ENCODE peak calls at places on chromosomes 7 and 10, in six cellular contexts. X, C, L, R, H and I are unnamed samples.

GRCh38 chr7:71120096-71120495 is 11.8 kb upstream of the GALNT17 start:
- DNase-seq in X (no peak), C (no peak), L (no peak), R (no peak), H (no peak), I (no peak)

GRCh38 chr7:42735081-42735480 is 176.8 kb downstream of the C7orf25 start:
- DNase-seq in X (no peak), C (no peak), L (no peak), R (no peak), H (no peak), I (no peak)

GRCh38 chr7:98329974-98330373 is 48.5 kb downstream of the BRI3 start:
- DNase-seq in X (peak), C (no peak), L (no peak), R (no peak), H (no peak), I (no peak)

GRCh38 chr7:34523233-34523918 is 134.6 kb upstream of the NPSR1 start:
- DNase-seq in X (peak), C (no peak), L (no peak), R (no peak), H (no peak), I (no peak)

GRCh38 chr10:99527526-99528255 is 5.1 kb upstream of the NKX2-3 start:
- DNase-seq in X (peak), C (no peak), L (no peak), R (peak), H (peak), I (no peak)

GRCh38 chr7:99357701-99358490 is 16.6 kb upstream of the ARPC1B start:
- DNase-seq in X (no peak), C (no peak), L (no peak), R (no peak), H (no peak), I (peak)

GRCh38 chr10:18607503-18607902 is 43.9 kb downstream of the NSUN6 start:
- DNase-seq in X (peak), C (no peak), L (peak), R (no peak), H (no peak), I (no peak)

GRCh38 chr10:118725784-118726507 is 28.8 kb downstream of the CACUL1 start:
- DNase-seq in X (no peak), C (no peak), L (no peak), R (no peak), H (no peak), I (no peak)

GRCh38 chr10:16663472-16663871 is 141.8 kb upstream of the C1QL3 start:
- DNase-seq in X (no peak), C (no peak), L (no peak), R (no peak), H (no peak), I (no peak)

GRCh38 chr7:48140001-48140681 is 31.1 kb upstream of the ABCA13 start:
- DNase-seq in X (peak), C (no peak), L (no peak), R (no peak), H (no peak), I (no peak)

GRCh38 chr7:88243345-88243909 is 23.6 kb upstream of the SRI start:
- DNase-seq in X (peak), C (no peak), L (no peak), R (peak), H (peak), I (no peak)

GRCh38 chr7:65307651-65308299 is 65.9 kb upstream of the ZNF92 start:
- DNase-seq in X (peak), C (peak), L (peak), R (peak), H (peak), I (no peak)

GRCh38 chr7:151352512-151352911 is 10.9 kb downstream of the NUB1 start:
- DNase-seq in X (no peak), C (no peak), L (no peak), R (no peak), H (no peak), I (no peak)

GRCh38 chr7:43511029-43511428 is 71.9 kb upstream of the STK17A start:
- DNase-seq in X (no peak), C (no peak), L (no peak), R (peak), H (no peak), I (no peak)

GRCh38 chr7:2633538-2634264 is 1.9 kb downstream of the TTYH3 start:
- DNase-seq in X (peak), C (no peak), L (no peak), R (no peak), H (no peak), I (no peak)

GRCh38 chr7:115475206-115475605 is 553.3 kb downstream of the MDFIC start:
- DNase-seq in X (no peak), C (no peak), L (no peak), R (no peak), H (no peak), I (no peak)

GRCh38 chr10:16891375-16892313 is 74.4 kb upstream of the RSU1 start:
- DNase-seq in X (peak), C (peak), L (peak), R (peak), H (no peak), I (no peak)

GRCh38 chr7:128863433-128863989 is 855 bp downstream of the ATP6V1F start:
- DNase-seq in X (peak), C (peak), L (no peak), R (peak), H (peak), I (no peak)

GRCh38 chr10:86684305-86684704 is 16.0 kb downstream of the LDB3 start:
- DNase-seq in X (no peak), C (peak), L (no peak), R (peak), H (no peak), I (no peak)

GRCh38 chr10:49220679-49221078 is 32.5 kb upstream of the TMEM273 start:
- DNase-seq in X (no peak), C (no peak), L (no peak), R (no peak), H (no peak), I (no peak)

GRCh38 chr7:36154255-36155212 is 1.5 kb downstream of the EEPD1 start:
- DNase-seq in X (no peak), C (no peak), L (no peak), R (no peak), H (no peak), I (no peak)
- TF ChIP-seq CTCF in X (no peak), C (no peak), L (no peak), R (no peak), H (no peak), I (no peak)

GRCh38 chr7:132941905-132942304 is 140.0 kb downstream of the CHCHD3 start:
- DNase-seq in X (no peak), C (no peak), L (no peak), R (no peak), H (no peak), I (no peak)
- TF ChIP-seq CTCF in X (no peak), C (no peak), L (no peak), R (no peak), H (no peak), I (no peak)

GRCh38 chr10:83806716-83807115 is 332.6 kb upstream of the GHITM start:
- DNase-seq in X (no peak), C (no peak), L (no peak), R (no peak), H (no peak), I (no peak)

GRCh38 chr10:83801983-83802382 is 337.3 kb upstream of the GHITM start:
- DNase-seq in X (no peak), C (no peak), L (no peak), R (no peak), H (no peak), I (no peak)
- TF ChIP-seq CTCF in X (no peak), C (no peak), L (no peak), R (peak), H (no peak), I (no peak)

DNA sequence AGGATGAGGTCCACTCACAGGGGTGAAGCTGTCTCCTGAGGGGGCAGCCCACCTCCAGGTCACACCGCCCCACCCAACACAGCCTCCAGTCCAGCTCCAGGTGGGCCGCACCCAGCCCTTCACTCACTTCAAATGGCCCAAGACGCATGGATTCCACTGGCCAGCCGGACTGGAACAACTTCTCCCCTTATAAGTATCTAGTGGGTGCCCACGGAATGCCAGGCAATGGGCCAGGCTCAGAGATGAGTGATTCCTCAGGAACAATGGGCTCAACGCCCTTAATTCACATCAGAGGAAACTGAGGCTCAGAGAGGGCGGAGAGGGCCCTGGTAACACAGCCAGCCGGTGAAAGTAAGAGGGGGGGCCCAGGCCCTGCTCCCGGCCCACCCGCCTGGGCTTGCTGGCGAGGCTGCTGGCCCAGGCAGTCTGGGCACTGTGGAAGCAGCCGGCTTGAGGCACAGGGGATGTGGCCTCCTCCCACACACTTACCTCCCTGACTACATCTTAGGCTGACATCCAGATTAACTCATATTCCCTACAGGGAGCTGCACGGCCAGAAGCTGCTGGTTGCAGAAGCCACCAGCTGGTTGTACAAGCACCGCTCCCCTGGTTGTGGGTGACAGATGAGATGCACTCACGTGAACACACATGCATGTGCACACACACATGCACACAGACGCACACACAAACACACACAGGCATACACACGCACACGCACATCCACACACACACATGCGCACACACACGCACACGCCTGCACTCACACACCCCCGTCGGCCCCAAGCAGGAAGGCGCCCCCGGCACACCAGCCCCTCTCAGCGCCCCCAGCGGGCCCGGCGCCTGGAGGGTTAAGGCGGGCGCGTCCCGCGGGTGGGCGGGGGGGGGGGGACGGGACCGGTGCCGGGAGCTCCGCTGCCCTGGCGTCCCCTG is 1.0 kb upstream of the FAM20C start:
- DNase-seq in X (peak), C (no peak), L (peak), R (no peak), H (no peak), I (no peak)
- TF ChIP-seq CTCF in X (no peak), C (no peak), L (no peak), R (no peak), H (no peak), I (no peak)

GRCh38 chr7:133134810-133135209 is 52.9 kb upstream of the CHCHD3 start:
- DNase-seq in X (no peak), C (no peak), L (no peak), R (no peak), H (no peak), I (no peak)

GRCh38 chr7:133140994-133141595 is 59.2 kb upstream of the CHCHD3 start:
- DNase-seq in X (no peak), C (no peak), L (no peak), R (no peak), H (no peak), I (no peak)

GRCh38 chr7:133135451-133135850 is 53.6 kb upstream of the CHCHD3 start:
- DNase-seq in X (no peak), C (no peak), L (no peak), R (no peak), H (no peak), I (no peak)

DNA sequence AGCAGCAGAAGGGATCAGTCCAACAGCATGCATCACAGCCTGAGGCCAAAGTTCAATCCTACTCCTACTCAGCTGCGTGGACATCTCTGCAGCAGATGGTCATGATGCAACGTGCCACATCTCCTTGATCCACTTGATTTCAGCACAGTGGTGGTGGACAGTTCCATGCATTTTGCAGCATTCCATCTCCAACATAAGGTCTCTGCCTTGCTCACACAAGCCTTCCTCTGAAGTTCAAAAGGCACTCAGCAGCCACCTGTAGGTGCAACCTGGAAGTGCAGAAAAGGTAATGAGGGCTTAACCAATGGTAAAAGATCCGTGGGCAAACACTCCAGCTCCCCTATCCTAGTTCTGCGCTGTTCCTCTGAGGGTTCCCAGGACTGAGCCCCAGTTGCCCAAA is 57.5 kb upstream of the CHCHD3 start:
- DNase-seq in X (peak), C (peak), L (no peak), R (peak), H (no peak), I (no peak)
- TF ChIP-seq CTCF in X (peak), C (peak), L (peak), R (peak), H (peak), I (peak)

DNA sequence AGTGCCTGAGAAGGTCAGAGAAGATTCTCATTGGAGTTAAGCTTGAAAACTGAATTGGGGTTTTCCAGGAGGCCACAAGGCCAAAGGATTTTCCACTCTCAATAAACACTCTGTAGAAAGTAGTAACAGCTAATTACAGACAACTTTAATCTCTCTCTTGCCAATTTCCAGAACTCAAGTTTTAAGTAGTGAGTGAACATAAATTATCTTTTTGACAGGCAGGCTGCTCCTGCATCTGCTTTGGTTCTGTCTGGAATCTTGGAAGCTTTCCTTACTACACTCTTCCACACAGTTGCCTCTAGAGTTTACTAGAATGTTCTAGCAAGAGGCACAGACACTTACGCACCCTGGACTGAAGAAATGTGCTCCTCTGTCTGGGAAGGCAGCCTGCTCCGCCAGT is 90.5 kb upstream of the WAC start:
- DNase-seq in X (no peak), C (no peak), L (no peak), R (no peak), H (no peak), I (no peak)
- TF ChIP-seq CTCF in X (no peak), C (no peak), L (no peak), R (no peak), H (no peak), I (no peak)

GRCh38 chr7:143394068-143394467 is 12.9 kb downstream of the ZYX start:
- DNase-seq in X (no peak), C (no peak), L (no peak), R (no peak), H (no peak), I (no peak)

GRCh38 chr7:143391462-143392404 is 10.6 kb downstream of the ZYX start:
- DNase-seq in X (peak), C (no peak), L (no peak), R (peak), H (no peak), I (no peak)

GRCh38 chr7:143392875-143393266 is 11.7 kb downstream of the ZYX start:
- DNase-seq in X (no peak), C (no peak), L (no peak), R (no peak), H (no peak), I (peak)

GRCh38 chr7:143394777-143395176 is 13.6 kb downstream of the ZYX start:
- DNase-seq in X (no peak), C (no peak), L (no peak), R (no peak), H (no peak), I (no peak)

DNA sequence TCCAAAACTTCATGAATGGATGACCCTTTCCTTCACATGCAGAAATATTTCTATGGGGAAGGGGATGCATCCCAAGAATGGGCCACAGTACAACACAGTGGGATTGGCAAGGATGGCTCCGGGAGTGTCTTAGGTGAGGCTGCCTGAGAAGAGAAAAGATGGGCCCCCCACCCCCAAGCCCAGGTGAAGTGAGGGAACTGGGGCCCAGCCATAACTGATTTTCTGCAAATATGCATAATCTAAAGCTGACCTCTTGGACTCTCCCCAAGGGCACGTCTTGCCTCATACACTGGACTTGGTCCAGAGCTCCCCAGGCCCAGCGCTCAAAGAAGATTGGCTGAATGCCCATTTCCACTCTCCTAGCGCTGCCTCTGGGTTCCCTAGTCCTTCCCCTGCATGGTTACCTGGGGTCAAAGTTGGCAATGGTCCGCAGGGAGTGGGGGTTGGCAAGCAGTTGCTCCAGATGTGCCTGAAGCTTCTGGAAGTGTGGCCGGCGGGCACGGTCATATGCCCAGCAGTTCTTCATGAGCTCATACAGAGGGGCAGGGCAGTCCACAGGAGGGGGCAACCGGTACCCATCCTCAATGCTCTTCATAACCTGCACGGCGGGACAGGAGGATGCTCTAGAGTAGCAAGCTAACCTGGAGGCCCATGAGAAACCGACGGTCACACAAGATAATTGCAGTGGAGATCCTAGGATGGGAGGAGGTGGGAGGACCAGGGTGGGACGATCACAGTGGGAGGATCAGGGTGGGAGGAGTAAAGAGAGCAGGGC is 12.3 kb downstream of the ZYX start:
- DNase-seq in X (peak), C (no peak), L (no peak), R (peak), H (no peak), I (peak)
- TF ChIP-seq CTCF in X (no peak), C (no peak), L (no peak), R (no peak), H (no peak), I (no peak)

GRCh38 chr7:16114633-16115032 is 306.7 kb downstream of the CRPPA start:
- DNase-seq in X (peak), C (no peak), L (no peak), R (no peak), H (no peak), I (no peak)
- TF ChIP-seq CTCF in X (peak), C (peak), L (peak), R (peak), H (peak), I (peak)

GRCh38 chr7:134031835-134032617 is 95.1 kb upstream of the LRGUK start:
- DNase-seq in X (no peak), C (no peak), L (no peak), R (no peak), H (no peak), I (no peak)
- TF ChIP-seq CTCF in X (peak), C (no peak), L (peak), R (peak), H (no peak), I (peak)